ENCODE peak calls at places on chromosomes 12 and 14, in six cellular contexts. V, D, X, U, B and Y are unnamed samples.

GRCh38 chr12:62512901-62513300 is 46.3 kb downstream of the MON2 start:
- DNase-seq in V (no peak), B (no peak), U (no peak), D (no peak), X (no peak), Y (no peak)

GRCh38 chr12:12267801-12268200 is 957 bp upstream of the LRP6 start:
- DNase-seq in U (no peak), B (no peak), V (no peak), X (no peak), D (no peak), Y (no peak)

GRCh38 chr14:68843471-68844209 is 50.8 kb upstream of the ZFP36L1 start:
- DNase-seq in V (peak), X (peak), U (peak), D (peak), B (no peak), Y (peak)

GRCh38 chr14:77459072-77459723 is 1.3 kb downstream of the AHSA1 start:
- DNase-seq in D (peak), U (peak), V (peak), X (no peak), B (peak), Y (peak)

GRCh38 chr14:54696998-54697397 is 130.1 kb downstream of the SAMD4A start:
- DNase-seq in V (no peak), B (no peak), X (no peak), D (no peak), U (no peak), Y (peak)

GRCh38 chr12:82952946-82953345 is 266.2 kb downstream of the TMTC2 start:
- DNase-seq in B (no peak), X (no peak), U (no peak), D (no peak), V (no peak), Y (peak)

GRCh38 chr14:77151918-77152588 is 10.5 kb upstream of the ZDHHC22 start:
- DNase-seq in D (no peak), X (no peak), U (peak), B (no peak), V (no peak), Y (peak)

GRCh38 chr14:65069874-65070709 is 32.2 kb downstream of the MAX start:
- DNase-seq in D (no peak), B (no peak), U (no peak), V (peak), X (no peak), Y (peak)

GRCh38 chr14:76456200-76456599 is 80.3 kb downstream of the ESRRB start:
- DNase-seq in D (no peak), X (no peak), B (no peak), V (no peak), U (peak), Y (peak)

GRCh38 chr14:64945431-64945830 is 2.9 kb upstream of the GPX2 start:
- DNase-seq in D (peak), B (no peak), U (no peak), X (no peak), V (no peak), Y (no peak)

GRCh38 chr12:52797529-52797894 is 1.6 kb upstream of the KRT3 start:
- DNase-seq in X (no peak), D (no peak), B (no peak), V (no peak), U (no peak), Y (no peak)

GRCh38 chr14:77613207-77613606 is 3.2 kb downstream of the SPTLC2 start:
- DNase-seq in D (no peak), B (no peak), V (no peak), X (no peak), U (no peak), Y (peak)

GRCh38 chr14:93269341-93270068 is 62.4 kb downstream of the UBR7 start:
- DNase-seq in X (peak), B (no peak), D (no peak), U (no peak), V (no peak), Y (peak)

GRCh38 chr14:36238666-36239363 is 62.3 kb upstream of the PTCSC3 start:
- DNase-seq in X (no peak), U (no peak), B (no peak), V (peak), D (no peak), Y (peak)

GRCh38 chr12:117067638-117068037 is 31.6 kb downstream of the TESC start:
- DNase-seq in V (no peak), D (no peak), X (no peak), U (no peak), B (no peak), Y (no peak)

GRCh38 chr12:124837249-124837897 is 26.3 kb downstream of the SCARB1 start:
- DNase-seq in V (no peak), U (no peak), X (no peak), B (no peak), D (no peak), Y (no peak)

GRCh38 chr12:115648463-115648862 is 629.0 kb downstream of the MED13L start:
- DNase-seq in U (no peak), X (no peak), B (no peak), D (no peak), V (no peak), Y (peak)

GRCh38 chr12:123030686-123031085 is 50.2 kb downstream of the ARL6IP4 start:
- DNase-seq in X (no peak), D (no peak), U (no peak), V (no peak), B (no peak), Y (peak)

GRCh38 chr14:54722791-54723432 is 156.0 kb downstream of the SAMD4A start:
- DNase-seq in X (no peak), D (no peak), V (no peak), U (no peak), B (no peak), Y (peak)

GRCh38 chr12:124379938-124380754 is 85.3 kb downstream of the RFLNA start:
- DNase-seq in V (no peak), X (peak), U (no peak), D (peak), B (no peak), Y (peak)

GRCh38 chr14:51644215-51644969 is 7.3 kb upstream of the FRMD6 start:
- DNase-seq in V (no peak), D (no peak), B (no peak), U (no peak), X (no peak), Y (no peak)

GRCh38 chr12:72010365-72010764 is 71.7 kb downstream of the TPH2 start:
- DNase-seq in D (no peak), U (no peak), X (no peak), V (no peak), B (peak), Y (no peak)

GRCh38 chr12:84642201-84642600 is 270.4 kb downstream of the SLC6A15 start:
- DNase-seq in B (no peak), U (no peak), X (no peak), D (no peak), V (no peak), Y (no peak)

GRCh38 chr12:52650520-52651081 is 1.4 kb downstream of the KRT2 start:
- DNase-seq in U (no peak), V (no peak), B (no peak), D (peak), X (no peak), Y (no peak)

GRCh38 chr14:65277027-65277426 is 135.5 kb upstream of the FUT8 start:
- DNase-seq in B (no peak), X (no peak), D (no peak), U (no peak), V (no peak), Y (peak)

GRCh38 chr14:100037351-100037750 is 27.9 kb upstream of the EVL start:
- DNase-seq in V (no peak), U (no peak), X (no peak), B (no peak), D (no peak), Y (peak)

GRCh38 chr12:57069522-57069921 is 9.1 kb downstream of the NEMP1 start:
- DNase-seq in U (peak), X (no peak), D (peak), B (peak), V (peak), Y (peak)

GRCh38 chr12:40788276-40788675 is 96.0 kb downstream of the CNTN1 start:
- DNase-seq in X (no peak), B (no peak), D (no peak), U (no peak), V (no peak), Y (no peak)

GRCh38 chr14:50800032-50800431 is 30.9 kb downstream of the NIN start:
- DNase-seq in U (no peak), B (no peak), V (no peak), D (no peak), X (no peak), Y (peak)

GRCh38 chr12:84911331-84912190 is 1.0 kb downstream of the SLC6A15 start:
- DNase-seq in V (no peak), B (no peak), U (no peak), X (peak), D (no peak), Y (peak)

GRCh38 chr12:31582155-31582554 is 8.8 kb downstream of the DENND5B start:
- DNase-seq in B (no peak), X (no peak), V (no peak), U (no peak), D (no peak), Y (peak)

GRCh38 chr14:103105580-103106168 is 11.1 kb downstream of the EXOC3L4 start:
- DNase-seq in U (no peak), D (no peak), V (no peak), B (no peak), X (no peak), Y (no peak)

GRCh38 chr12:53345486-53346195 is 9.5 kb upstream of the SP7 start:
- DNase-seq in U (no peak), B (no peak), V (no peak), X (no peak), D (no peak), Y (no peak)

GRCh38 chr12:19444097-19444496 is 4.8 kb downstream of the AEBP2 start:
- DNase-seq in D (no peak), B (no peak), U (no peak), X (no peak), V (no peak), Y (no peak)

GRCh38 chr12:4956054-4956453 is 46.3 kb downstream of the KCNA1 start:
- DNase-seq in D (no peak), V (no peak), X (no peak), B (no peak), U (no peak), Y (no peak)

GRCh38 chr12:53999596-54000104 is 311 bp upstream of the HOXC9 start:
- DNase-seq in B (no peak), X (no peak), D (no peak), V (no peak), U (peak), Y (peak)

GRCh38 chr14:31320216-31320615 is 100.1 kb downstream of the HEATR5A start:
- DNase-seq in V (no peak), X (peak), U (no peak), D (no peak), B (no peak), Y (no peak)

GRCh38 chr14:54489731-54490447 is 1.1 kb upstream of the GMFB start:
- DNase-seq in V (no peak), U (no peak), X (no peak), B (no peak), D (no peak), Y (no peak)

GRCh38 chr12:3973939-3974644 is 100.9 kb upstream of the PARP11 start:
- DNase-seq in X (no peak), B (no peak), U (no peak), V (no peak), D (no peak), Y (peak)

GRCh38 chr14:90421001-90421580 is 24.3 kb downstream of the CALM1 start:
- DNase-seq in U (no peak), X (no peak), V (no peak), B (no peak), D (no peak), Y (no peak)

GRCh38 chr12:94754653-94755052 is 104.3 kb upstream of the TMCC3 start:
- DNase-seq in D (no peak), V (no peak), U (no peak), X (no peak), B (no peak), Y (no peak)

GRCh38 chr12:94749890-94750289 is 99.5 kb upstream of the TMCC3 start:
- DNase-seq in D (no peak), B (no peak), X (no peak), V (no peak), U (no peak), Y (peak)

GRCh38 chr12:94748726-94749421 is 98.5 kb upstream of the TMCC3 start:
- DNase-seq in B (no peak), D (no peak), X (no peak), U (no peak), V (no peak), Y (no peak)

GRCh38 chr12:94750891-94751290 is 100.5 kb upstream of the TMCC3 start:
- DNase-seq in D (no peak), X (no peak), B (no peak), U (no peak), V (no peak), Y (no peak)

GRCh38 chr12:94753071-94753779 is 102.9 kb upstream of the TMCC3 start:
- DNase-seq in X (no peak), V (no peak), B (no peak), U (no peak), D (no peak), Y (peak)
- TF ChIP-seq CTCF in X (no peak), V (no peak), B (peak), U (no peak), D (no peak), Y (peak)

DNA sequence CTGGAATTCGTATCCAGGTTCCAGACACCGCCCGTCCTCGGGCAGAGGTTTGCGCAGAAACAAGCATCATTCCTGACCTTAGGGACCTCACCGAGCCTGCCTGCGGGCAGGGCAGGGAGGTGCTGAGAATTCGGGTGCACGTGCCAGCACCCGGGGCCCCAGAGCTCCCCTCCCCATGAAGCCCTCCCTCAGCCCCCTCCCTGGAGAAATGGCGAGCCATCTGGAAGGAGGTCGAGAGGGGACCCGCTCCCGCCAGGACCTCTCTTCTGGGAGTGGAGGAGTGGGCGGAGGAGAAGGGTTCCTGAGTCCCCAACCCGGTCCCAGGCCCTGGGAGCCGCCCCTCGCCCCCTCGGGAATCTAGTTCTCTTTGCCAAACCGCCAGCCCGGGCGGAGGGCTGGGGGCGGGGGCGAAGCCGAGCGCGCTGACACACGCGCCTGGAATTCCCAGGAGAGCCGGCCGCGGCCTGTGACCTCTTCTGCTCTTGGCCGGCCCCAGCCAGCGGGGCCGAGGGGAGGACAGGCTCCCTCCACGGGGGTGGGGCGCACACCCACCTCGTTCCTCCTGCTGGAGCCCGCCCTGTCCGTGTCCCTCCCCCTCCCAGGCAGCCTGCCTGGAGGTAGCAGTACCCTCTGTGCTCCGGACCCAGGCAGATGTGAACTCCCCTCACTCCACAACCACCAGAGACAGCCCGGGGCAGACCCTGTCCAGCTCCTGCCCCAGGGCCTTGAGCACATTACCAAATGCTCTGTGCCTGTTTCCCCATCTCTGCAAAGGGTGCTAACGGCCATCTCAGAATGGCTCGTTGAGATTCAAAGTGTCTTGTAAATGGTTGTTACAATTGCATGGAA is 23.0 kb upstream of the GPR132 start:
- DNase-seq in B (no peak), V (peak), U (no peak), D (peak), X (peak), Y (peak)
- H3K4me3 ChIP-seq in B (peak), V (no peak), U (peak), D (peak), X (peak), Y (peak)

GRCh38 chr12:119319638-119320037 is 14.9 kb upstream of the CCDC60 start:
- DNase-seq in B (no peak), X (no peak), V (no peak), D (no peak), U (no peak), Y (no peak)
- TF ChIP-seq CTCF in B (no peak), X (no peak), V (no peak), D (no peak), U (no peak), Y (no peak)

DNA sequence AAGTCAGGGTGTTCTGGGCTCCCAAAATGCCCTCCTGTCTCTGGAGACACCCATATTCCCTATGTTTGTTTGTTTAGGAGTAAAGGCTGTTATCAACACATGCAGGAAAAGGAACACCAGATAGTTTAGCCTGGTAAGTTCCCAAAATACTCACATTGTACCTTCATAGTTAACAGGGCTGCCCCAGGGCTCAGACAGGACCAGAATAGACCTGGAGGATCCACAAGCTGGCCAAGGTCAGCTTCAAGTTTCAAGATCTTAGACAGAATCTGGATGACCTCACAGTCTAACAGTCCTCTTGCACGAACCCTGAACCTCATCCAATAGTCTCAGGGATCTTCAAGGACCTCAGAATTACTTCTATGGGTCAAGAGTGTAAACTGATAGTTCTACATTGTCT is 18.1 kb upstream of the HSP90B1 start:
- DNase-seq in V (no peak), X (no peak), B (no peak), D (no peak), U (no peak), Y (no peak)
- H3K4me3 ChIP-seq in V (no peak), X (no peak), B (no peak), D (no peak), U (no peak), Y (no peak)

GRCh38 chr12:21305666-21306065 is 29.1 kb downstream of the SLCO1A2 start:
- DNase-seq in B (no peak), D (no peak), V (no peak), U (no peak), X (no peak), Y (no peak)

DNA sequence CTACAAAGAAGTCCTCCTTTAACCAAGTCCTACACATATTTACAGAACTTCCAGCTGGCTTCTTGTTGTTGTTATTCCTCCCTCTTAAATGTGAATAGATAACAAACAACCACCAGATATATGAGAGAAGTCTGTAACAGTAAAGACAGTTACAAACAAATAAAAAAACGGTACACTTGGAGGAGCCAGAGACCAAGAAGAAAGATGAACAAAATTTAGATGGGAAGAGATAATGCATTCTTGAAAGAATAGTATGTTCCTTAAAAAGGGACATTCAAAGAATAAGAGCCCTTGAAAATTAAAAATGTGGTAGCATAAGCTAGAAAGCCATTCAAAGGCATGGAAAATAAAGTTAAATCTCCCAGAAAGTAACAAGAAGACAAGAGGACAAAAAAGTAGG is 25.9 kb downstream of the SLCO1A2 start:
- DNase-seq in B (no peak), U (no peak), V (no peak), X (no peak), D (no peak), Y (no peak)
- TF ChIP-seq CTCF in B (no peak), U (no peak), V (no peak), X (peak), D (no peak), Y (no peak)

GRCh38 chr14:52939427-52939826 is 11.4 kb downstream of the FERMT2 start:
- DNase-seq in D (no peak), U (no peak), X (no peak), B (no peak), V (no peak), Y (no peak)

GRCh38 chr14:52935847-52936246 is 15.0 kb downstream of the FERMT2 start:
- DNase-seq in U (no peak), B (no peak), D (no peak), V (no peak), X (no peak), Y (no peak)

GRCh38 chr14:52936437-52936836 is 14.4 kb downstream of the FERMT2 start:
- DNase-seq in U (no peak), X (no peak), B (no peak), V (no peak), D (no peak), Y (no peak)

GRCh38 chr14:52937306-52937705 is 13.5 kb downstream of the FERMT2 start:
- DNase-seq in V (no peak), U (no peak), D (no peak), X (no peak), B (no peak), Y (no peak)

DNA sequence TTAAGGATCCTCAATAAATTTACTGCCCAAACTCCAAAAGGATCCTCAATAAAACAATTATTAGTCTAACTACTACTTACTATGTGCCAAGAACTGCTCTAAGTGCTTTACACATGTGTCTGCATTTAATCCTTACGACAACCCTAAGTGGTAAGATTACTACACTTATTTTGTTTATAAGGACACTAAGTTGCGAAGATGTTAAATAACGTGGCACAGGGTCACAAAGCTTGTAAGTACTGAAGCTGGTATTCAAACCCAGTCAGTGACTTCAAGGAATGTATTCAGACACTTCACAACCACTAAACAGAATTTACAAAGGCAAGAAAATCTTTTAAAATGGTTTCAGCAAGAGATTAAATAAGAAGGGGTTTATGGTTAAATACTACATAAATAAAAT is 13.0 kb downstream of the FERMT2 start:
- DNase-seq in U (no peak), X (no peak), V (no peak), D (no peak), B (no peak), Y (no peak)
- H3K4me3 ChIP-seq in U (no peak), X (no peak), V (no peak), D (no peak), B (peak), Y (no peak)

GRCh38 chr12:27333311-27334009 is 824 bp downstream of the BMAL2 start:
- DNase-seq in D (no peak), B (no peak), V (no peak), U (no peak), X (peak), Y (peak)

GRCh38 chr12:27335364-27336145 is 2.9 kb downstream of the BMAL2 start:
- DNase-seq in D (no peak), B (no peak), U (no peak), X (no peak), V (no peak), Y (peak)

GRCh38 chr12:27332407-27333310 is at the start of gene BMAL2:
- DNase-seq in X (peak), U (no peak), B (no peak), D (peak), V (no peak), Y (peak)

GRCh38 chr12:27334721-27335082 is 2.1 kb downstream of the BMAL2 start:
- DNase-seq in U (no peak), V (no peak), B (no peak), D (no peak), X (no peak), Y (peak)

GRCh38 chr12:27334052-27334720 is 1.6 kb downstream of the BMAL2 start:
- DNase-seq in V (no peak), D (no peak), B (no peak), X (no peak), U (no peak), Y (peak)
- TF ChIP-seq CTCF in V (no peak), D (no peak), B (no peak), X (no peak), U (no peak), Y (no peak)